ENCODE peak calls at places on chromosomes 7 and 10, in five cellular contexts. Z is astrocyte, H is HFF-Myc, L is mammary epithelial cell, Y is B cell. A is an unnamed sample.

GRCh38 chr10:57506414-57507094 is 761.1 kb downstream of the IPMK start:
- DNase-seq in Z (no peak), H (no peak), L (no peak), Y (no peak), A (no peak)

GRCh38 chr10:102400598-102401321 is 5.3 kb downstream of the NFKB2 start:
- DNase-seq in Z (no peak), H (no peak), L (no peak), Y (peak; percentile 35), A (no peak)

GRCh38 chr10:17616403-17617030 is 657 bp downstream of the HACD1 start:
- DNase-seq in Z (peak; percentile 36), H (no peak), L (peak; percentile 56), Y (peak; percentile 31), A (peak; percentile 71)

GRCh38 chr10:97173036-97173435 is 12.7 kb downstream of the SLIT1 start:
- DNase-seq in Z (no peak), H (no peak), L (no peak), Y (no peak), A (no peak)

GRCh38 chr7:122311280-122311679 is 6.7 kb upstream of the FEZF1 start:
- DNase-seq in Z (no peak), H (no peak), L (no peak), Y (no peak), A (no peak)

GRCh38 chr7:66634816-66635215 is 6.1 kb downstream of the KCTD7 start:
- DNase-seq in Z (no peak), H (no peak), L (no peak), Y (no peak), A (no peak)

GRCh38 chr10:124545756-124546369 is 84.2 kb downstream of the LHPP start:
- DNase-seq in Z (no peak), H (no peak), L (no peak), Y (no peak), A (no peak)

GRCh38 chr7:22116451-22117027 is 170.8 kb upstream of the CDCA7L start:
- DNase-seq in Z (peak; percentile 23), H (no peak), L (no peak), Y (no peak), A (no peak)

GRCh38 chr7:73353243-73353642 is 25.3 kb downstream of the FKBP6 start:
- DNase-seq in Z (no peak), H (no peak), L (no peak), Y (no peak), A (no peak)

GRCh38 chr10:128867119-128867518 is 599.9 kb upstream of the MGMT start:
- DNase-seq in Z (no peak), H (no peak), L (no peak), Y (no peak), A (no peak)

GRCh38 chr7:144670251-144670650 is 165.6 kb downstream of the TPK1 start:
- DNase-seq in Z (no peak), H (no peak), L (peak; percentile 33), Y (no peak), A (no peak)
- TF ChIP-seq CTCF in Z (no peak), H (no peak), L (no peak), Y (peak; percentile 46), A (peak; percentile 33)

DNA sequence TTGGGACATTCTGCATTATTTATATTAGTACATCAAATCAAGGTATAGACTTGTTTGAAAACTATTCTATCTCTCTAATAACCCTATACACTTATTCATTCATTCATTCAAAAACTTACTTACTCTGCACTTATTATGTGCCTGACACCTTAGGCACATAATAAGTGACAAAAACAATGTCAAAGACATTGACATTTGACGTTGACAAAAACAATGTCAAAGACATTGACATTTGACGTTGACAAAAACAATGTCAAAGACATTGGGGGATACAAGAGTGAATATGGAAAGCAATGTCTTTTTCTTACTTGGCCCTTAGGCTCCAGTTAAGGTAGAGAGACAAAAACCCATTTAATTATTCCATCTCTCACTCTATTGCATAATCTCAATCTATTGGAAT is 116.0 kb downstream of the CNTNAP2 start:
- DNase-seq in Z (no peak), H (no peak), L (no peak), Y (no peak), A (no peak)
- TF ChIP-seq CTCF in Z (no peak), H (no peak), L (no peak), Y (no peak), A (no peak)

GRCh38 chr10:88399240-88399639 is 183.9 kb downstream of the RNLS start:
- DNase-seq in Z (no peak), H (no peak), L (no peak), Y (no peak), A (no peak)

GRCh38 chr10:88404133-88404532 is 179.0 kb downstream of the RNLS start:
- DNase-seq in Z (no peak), H (no peak), L (no peak), Y (no peak), A (no peak)

DNA sequence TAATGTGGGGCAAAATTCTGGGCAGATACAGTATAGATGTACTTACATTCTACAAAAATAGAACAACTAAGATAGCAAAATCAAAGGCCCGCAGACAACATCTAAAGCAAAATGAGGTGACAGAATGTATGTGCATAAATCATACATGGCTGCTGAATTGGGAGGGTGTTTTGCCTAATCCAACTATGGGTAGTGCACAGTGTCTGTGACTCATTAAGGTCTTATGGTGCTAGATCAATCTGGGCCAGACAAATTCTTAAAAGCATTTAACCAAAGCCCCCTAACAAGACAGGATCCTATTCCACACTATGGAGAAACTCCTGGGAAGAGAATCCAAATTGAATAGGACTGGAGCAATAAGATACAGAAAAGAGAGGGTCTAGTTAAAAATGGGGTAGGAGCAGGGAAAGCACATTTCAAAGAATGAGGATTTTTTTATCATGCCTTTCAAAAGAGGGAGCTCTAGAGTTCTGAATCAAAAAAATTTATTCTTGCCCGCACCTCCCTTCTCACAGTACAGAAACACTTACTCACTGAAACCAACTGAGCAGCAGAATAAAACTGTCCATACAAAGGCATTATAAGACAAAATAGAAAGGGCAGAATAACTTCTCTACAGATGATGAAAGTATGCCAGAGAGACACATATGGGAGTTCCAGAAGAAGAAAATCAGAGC is 181.3 kb downstream of the RNLS start:
- DNase-seq in Z (no peak), H (no peak), L (peak; percentile 49), Y (no peak), A (no peak)
- TF ChIP-seq CTCF in Z (peak; percentile 12), H (no peak), L (peak; percentile 15), Y (no peak), A (no peak)

GRCh38 chr7:133345690-133346421 is 93.0 kb downstream of the EXOC4 start:
- DNase-seq in Z (no peak), H (no peak), L (no peak), Y (no peak), A (no peak)

GRCh38 chr7:133339772-133340171 is 86.9 kb downstream of the EXOC4 start:
- DNase-seq in Z (no peak), H (no peak), L (no peak), Y (peak; percentile 1), A (no peak)

GRCh38 chr7:133349101-133349500 is 96.2 kb downstream of the EXOC4 start:
- DNase-seq in Z (no peak), H (no peak), L (no peak), Y (no peak), A (no peak)

DNA sequence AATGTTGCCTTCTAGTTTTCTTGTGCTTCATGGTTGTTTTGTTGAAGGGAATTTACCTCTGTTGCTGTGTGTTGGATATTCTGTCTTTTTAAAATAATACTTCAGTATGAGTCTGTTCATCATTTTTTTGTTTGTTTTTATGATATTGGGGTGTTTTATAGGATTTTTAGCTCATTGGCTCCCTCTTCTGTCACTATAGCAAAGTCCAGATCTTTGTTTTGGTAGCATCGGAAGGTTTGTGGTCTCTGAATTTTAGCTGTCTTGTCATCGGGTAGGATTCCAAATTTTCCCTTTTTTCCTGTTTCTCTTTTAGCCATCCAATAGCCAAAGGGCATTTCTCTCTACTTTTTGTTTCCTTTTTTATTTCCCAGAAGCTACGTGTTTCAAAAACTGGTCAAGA is 91.4 kb downstream of the EXOC4 start:
- DNase-seq in Z (no peak), H (no peak), L (no peak), Y (no peak), A (no peak)
- TF ChIP-seq CTCF in Z (peak; percentile 55), H (peak; percentile 50), L (peak; percentile 26), Y (no peak), A (peak; percentile 73)

GRCh38 chr10:71239946-71240795 is 27.8 kb downstream of the UNC5B start:
- DNase-seq in Z (no peak), H (no peak), L (no peak), Y (no peak), A (no peak)
- TF ChIP-seq CTCF in Z (no peak), H (no peak), L (no peak), Y (no peak), A (no peak)

GRCh38 chr10:120387326-120387725 is 69.7 kb upstream of the PLPP4 start:
- DNase-seq in Z (peak; percentile 88), H (no peak), L (peak; percentile 38), Y (no peak), A (no peak)
- TF ChIP-seq CTCF in Z (no peak), H (no peak), L (no peak), Y (no peak), A (no peak)

GRCh38 chr7:102449136-102449535 is 15.5 kb downstream of the ALKBH4 start:
- DNase-seq in Z (no peak), H (no peak), L (no peak), Y (no peak), A (no peak)

GRCh38 chr7:102452451-102452850 is 12.2 kb downstream of the ALKBH4 start:
- DNase-seq in Z (no peak), H (no peak), L (no peak), Y (no peak), A (no peak)

GRCh38 chr7:102447311-102447710 is 13.9 kb downstream of the ORAI2 start:
- DNase-seq in Z (no peak), H (no peak), L (no peak), Y (no peak), A (no peak)

GRCh38 chr7:102451371-102452054 is 13.2 kb downstream of the ALKBH4 start:
- DNase-seq in Z (no peak), H (no peak), L (peak; percentile 53), Y (no peak), A (no peak)

GRCh38 chr7:102450242-102450641 is 14.4 kb downstream of the ALKBH4 start:
- DNase-seq in Z (no peak), H (no peak), L (no peak), Y (peak; percentile 72), A (no peak)
- TF ChIP-seq CTCF in Z (no peak), H (peak; percentile 13), L (no peak), Y (peak; percentile 80), A (no peak)

GRCh38 chr7:48087349-48087748 is 1.7 kb upstream of the UPP1 start:
- DNase-seq in Z (peak; percentile 85), H (no peak), L (peak; percentile 41), Y (peak; percentile 32), A (no peak)
- TF ChIP-seq CTCF in Z (peak; percentile 6), H (no peak), L (no peak), Y (no peak), A (no peak)